ENCODE peak calls at places on chromosomes 6 and 20, in nine cellular contexts. N is memory B cell; K is putamen; L is occipital lobe; R is KG1; A is lung microvascular endothelial cell; O is T-cell; M is T-helper 2 cell; D is stimulated activated CD8-positive, alpha-beta memory T cell treated with anti-CD3 and anti-CD28 coated beads, Interleukin-2, amount 100 ng/mL, for 1 hour. X is an unnamed sample.

GRCh38 chr6:161407115-161407514 is 133.3 kb upstream of the AGPAT4 start:
- DNase-seq in N (no peak), K (no peak), L (no peak), R (no peak), A (no peak), O (no peak), M (no peak), D (no peak), X (no peak)

GRCh38 chr20:56816349-56816748 is 187.2 kb downstream of the TFAP2C start:
- DNase-seq in N (no peak), K (no peak), L (no peak), R (no peak), A (no peak), O (no peak), M (no peak), D (no peak), X (no peak)

GRCh38 chr6:113288409-113288808 is 568.7 kb upstream of the MARCKS start:
- DNase-seq in N (no peak), K (no peak), L (no peak), R (no peak), A (no peak), O (no peak), M (no peak), D (no peak), X (no peak)

GRCh38 chr6:1312444-1313363 is 806 bp downstream of the FOXQ1 start:
- DNase-seq in N (peak), K (no peak), L (no peak), R (no peak), A (peak), O (no peak), M (no peak), D (no peak), X (peak)

GRCh38 chr6:782141-782540 is 89.2 kb upstream of the EXOC2 start:
- DNase-seq in N (no peak), K (no peak), L (no peak), R (no peak), A (no peak), O (no peak), M (no peak), D (no peak), X (no peak)

GRCh38 chr6:75946146-75946831 is 126.2 kb downstream of the IMPG1 start:
- DNase-seq in N (no peak), K (no peak), L (no peak), R (no peak), A (no peak), O (no peak), M (no peak), D (no peak), X (no peak)

GRCh38 chr20:23928788-23929187 is 49.2 kb upstream of the CST5 start:
- DNase-seq in N (no peak), K (no peak), L (no peak), R (no peak), A (no peak), O (peak), M (no peak), D (no peak), X (no peak)

GRCh38 chr6:15769471-15770088 is 106.8 kb upstream of the DTNBP1 start:
- DNase-seq in N (no peak), K (no peak), L (no peak), R (no peak), A (no peak), O (no peak), M (no peak), D (no peak), X (peak)

GRCh38 chr6:25889877-25890853 is 16.1 kb upstream of the SLC17A3 start:
- DNase-seq in N (no peak), K (peak), L (peak), R (no peak), A (peak), O (no peak), M (no peak), D (no peak), X (peak)

GRCh38 chr20:46312075-46312944 is 4.0 kb upstream of the CDH22 start:
- DNase-seq in N (no peak), K (no peak), L (no peak), R (no peak), A (no peak), O (no peak), M (no peak), D (no peak), X (no peak)

GRCh38 chr6:2853766-2854393 is 12.2 kb upstream of the SERPINB1 start:
- DNase-seq in N (peak), K (no peak), L (no peak), R (no peak), A (peak), O (peak), M (peak), D (peak), X (peak)

GRCh38 chr6:139373154-139373927 is 1.1 kb downstream of the CITED2 start:
- DNase-seq in N (peak), K (peak), L (peak), R (no peak), A (peak), O (peak), M (peak), D (peak), X (peak)

GRCh38 chr6:137744877-137745276 is 122.2 kb upstream of the TNFAIP3 start:
- DNase-seq in N (no peak), K (no peak), L (no peak), R (no peak), A (no peak), O (no peak), M (no peak), D (no peak), X (no peak)

GRCh38 chr6:159833997-159834601 is 34.0 kb downstream of the PNLDC1 start:
- DNase-seq in N (no peak), K (no peak), L (no peak), R (no peak), A (no peak), O (peak), M (no peak), D (no peak), X (no peak)

GRCh38 chr6:118397653-118398052 is 150.4 kb upstream of the PLN start:
- DNase-seq in N (no peak), K (no peak), L (no peak), R (no peak), A (no peak), O (no peak), M (no peak), D (no peak), X (no peak)

GRCh38 chr6:20817806-20818320 is 283.6 kb downstream of the CDKAL1 start:
- DNase-seq in N (no peak), K (no peak), L (no peak), R (no peak), A (no peak), O (no peak), M (no peak), D (no peak), X (peak)

X was measured in iris pigment epithelial cell.